ENCODE peak calls at places on chromosome X, in seven cellular contexts. One of them, this sample, is unnamed.

GRCh38 chrX:141638601-141639000 is 49.1 kb downstream of the SPANXA2 start:
- DNase-seq in fibroblast of the conjunctiva: no peak
- DNase-seq in IMR-90: no peak
- DNase-seq in activated T-helper 1 cell treated with Interleukin-2 at 50 U/mL for 16 hours: no peak
- DNase-seq in myocyte: no peak
- DNase-seq in amygdala: no peak
- DNase-seq in astrocyte of the cerebellum: no peak
- DNase-seq in this sample: no peak

GRCh38 chrX:150409486-150409885 is 46.4 kb downstream of the MAMLD1 start:
- DNase-seq in fibroblast of the conjunctiva: no peak
- DNase-seq in IMR-90: no peak
- DNase-seq in activated T-helper 1 cell treated with Interleukin-2 at 50 U/mL for 16 hours: no peak
- DNase-seq in myocyte: no peak
- DNase-seq in amygdala: no peak
- DNase-seq in astrocyte of the cerebellum: no peak
- DNase-seq in this sample: no peak

GRCh38 chrX:78514852-78515251 is 144.3 kb downstream of the RTL3 start:
- DNase-seq in fibroblast of the conjunctiva: no peak
- DNase-seq in IMR-90: no peak
- DNase-seq in activated T-helper 1 cell treated with Interleukin-2 at 50 U/mL for 16 hours: no peak
- DNase-seq in myocyte: peak; percentile 80
- DNase-seq in amygdala: no peak
- DNase-seq in astrocyte of the cerebellum: no peak
- DNase-seq in this sample: no peak

GRCh38 chrX:45143455-45143854 is 57.2 kb downstream of the DIPK2B start:
- DNase-seq in fibroblast of the conjunctiva: no peak
- DNase-seq in IMR-90: no peak
- DNase-seq in activated T-helper 1 cell treated with Interleukin-2 at 50 U/mL for 16 hours: no peak
- DNase-seq in myocyte: no peak
- DNase-seq in amygdala: peak; percentile 76
- DNase-seq in astrocyte of the cerebellum: no peak
- DNase-seq in this sample: no peak

GRCh38 chrX:14875624-14876023 is 2.4 kb downstream of the MOSPD2 start:
- DNase-seq in fibroblast of the conjunctiva: no peak
- DNase-seq in IMR-90: no peak
- DNase-seq in activated T-helper 1 cell treated with Interleukin-2 at 50 U/mL for 16 hours: no peak
- DNase-seq in myocyte: no peak
- DNase-seq in amygdala: no peak
- DNase-seq in astrocyte of the cerebellum: no peak
- DNase-seq in this sample: no peak

GRCh38 chrX:101265869-101266428 is 25.2 kb downstream of the TAF7L start:
- DNase-seq in fibroblast of the conjunctiva: no peak
- DNase-seq in IMR-90: peak; percentile 87
- DNase-seq in activated T-helper 1 cell treated with Interleukin-2 at 50 U/mL for 16 hours: no peak
- DNase-seq in myocyte: peak; percentile 24
- DNase-seq in amygdala: no peak
- DNase-seq in astrocyte of the cerebellum: no peak
- DNase-seq in this sample: no peak

GRCh38 chrX:151871244-151871643 is 41.4 kb upstream of the MAGEA4 start:
- DNase-seq in fibroblast of the conjunctiva: peak; percentile 65
- DNase-seq in IMR-90: peak; percentile 52
- DNase-seq in activated T-helper 1 cell treated with Interleukin-2 at 50 U/mL for 16 hours: no peak
- DNase-seq in myocyte: peak; percentile 35
- DNase-seq in amygdala: no peak
- DNase-seq in astrocyte of the cerebellum: peak; percentile 67
- DNase-seq in this sample: no peak

GRCh38 chrX:138191998-138192397 is 519.5 kb downstream of the FGF13 start:
- DNase-seq in fibroblast of the conjunctiva: no peak
- DNase-seq in IMR-90: peak; percentile 19
- DNase-seq in activated T-helper 1 cell treated with Interleukin-2 at 50 U/mL for 16 hours: no peak
- DNase-seq in myocyte: peak; percentile 20
- DNase-seq in amygdala: peak; percentile 12
- DNase-seq in astrocyte of the cerebellum: peak; percentile 6
- DNase-seq in this sample: no peak

GRCh38 chrX:120380699-120381098 is 18.8 kb downstream of the ATP1B4 start:
- DNase-seq in fibroblast of the conjunctiva: no peak
- DNase-seq in IMR-90: no peak
- DNase-seq in activated T-helper 1 cell treated with Interleukin-2 at 50 U/mL for 16 hours: no peak
- DNase-seq in myocyte: no peak
- DNase-seq in amygdala: no peak
- DNase-seq in astrocyte of the cerebellum: no peak
- DNase-seq in this sample: no peak

GRCh38 chrX:3066555-3066954 is 25.3 kb downstream of the ARSF start:
- DNase-seq in fibroblast of the conjunctiva: no peak
- DNase-seq in IMR-90: peak; percentile 3
- DNase-seq in activated T-helper 1 cell treated with Interleukin-2 at 50 U/mL for 16 hours: no peak
- DNase-seq in myocyte: peak; percentile 32
- DNase-seq in amygdala: peak; percentile 5
- DNase-seq in astrocyte of the cerebellum: no peak
- DNase-seq in this sample: no peak

GRCh38 chrX:3962511-3963350 is 249.3 kb upstream of the PRKX start:
- DNase-seq in fibroblast of the conjunctiva: no peak
- DNase-seq in IMR-90: peak; percentile 16
- DNase-seq in activated T-helper 1 cell treated with Interleukin-2 at 50 U/mL for 16 hours: no peak
- DNase-seq in myocyte: peak; percentile 31
- DNase-seq in amygdala: peak; percentile 33
- DNase-seq in astrocyte of the cerebellum: no peak
- DNase-seq in this sample: no peak

GRCh38 chrX:55312655-55313054 is 47.9 kb upstream of the PAGE3 start:
- DNase-seq in fibroblast of the conjunctiva: no peak
- DNase-seq in IMR-90: no peak
- DNase-seq in activated T-helper 1 cell treated with Interleukin-2 at 50 U/mL for 16 hours: no peak
- DNase-seq in myocyte: no peak
- DNase-seq in amygdala: no peak
- DNase-seq in astrocyte of the cerebellum: no peak
- DNase-seq in this sample: no peak

GRCh38 chrX:48854898-48855297 is 19.5 kb upstream of the PCSK1N start:
- DNase-seq in fibroblast of the conjunctiva: no peak
- DNase-seq in IMR-90: no peak
- DNase-seq in activated T-helper 1 cell treated with Interleukin-2 at 50 U/mL for 16 hours: no peak
- DNase-seq in myocyte: peak; percentile 19
- DNase-seq in amygdala: no peak
- DNase-seq in astrocyte of the cerebellum: no peak
- DNase-seq in this sample: no peak

GRCh38 chrX:38438321-38438720 is 85.9 kb downstream of the OTC start:
- DNase-seq in fibroblast of the conjunctiva: no peak
- DNase-seq in IMR-90: no peak
- DNase-seq in activated T-helper 1 cell treated with Interleukin-2 at 50 U/mL for 16 hours: no peak
- DNase-seq in myocyte: no peak
- DNase-seq in amygdala: no peak
- DNase-seq in astrocyte of the cerebellum: no peak
- DNase-seq in this sample: no peak

GRCh38 chrX:48531359-48531954 is 8.1 kb upstream of the TBC1D25 start:
- DNase-seq in fibroblast of the conjunctiva: peak; percentile 47
- DNase-seq in IMR-90: peak; percentile 69
- DNase-seq in activated T-helper 1 cell treated with Interleukin-2 at 50 U/mL for 16 hours: no peak
- DNase-seq in myocyte: peak; percentile 82
- DNase-seq in amygdala: no peak
- DNase-seq in astrocyte of the cerebellum: peak; percentile 22
- DNase-seq in this sample: no peak

GRCh38 chrX:26952213-26952612 is 510.9 kb downstream of the PPP4R3C start:
- DNase-seq in fibroblast of the conjunctiva: no peak
- DNase-seq in IMR-90: no peak
- DNase-seq in activated T-helper 1 cell treated with Interleukin-2 at 50 U/mL for 16 hours: no peak
- DNase-seq in myocyte: no peak
- DNase-seq in amygdala: no peak
- DNase-seq in astrocyte of the cerebellum: no peak
- DNase-seq in this sample: no peak

GRCh38 chrX:70133303-70134115 is at the start of gene IGBP1:
- DNase-seq in fibroblast of the conjunctiva: peak; percentile 76
- DNase-seq in IMR-90: peak; percentile 83
- DNase-seq in activated T-helper 1 cell treated with Interleukin-2 at 50 U/mL for 16 hours: peak; percentile 58
- DNase-seq in myocyte: peak; percentile 86
- DNase-seq in amygdala: peak; percentile 90
- DNase-seq in astrocyte of the cerebellum: peak; percentile 57
- DNase-seq in this sample: peak; percentile 58

This sample was measured in activated effector memory CD4-positive, alpha-beta T cell treated with Interleukin-2 at 50 U/mL for 16 hours.